ENCODE peak calls at places on chromosome X, in nine cellular contexts. W is pancreas, L is lower leg skin, P is Karpas-422, Y is astrocyte of the spinal cord, O is heart left ventricle, A is body of pancreas, B is bronchial epithelial cell, K is heart right ventricle. G is an unnamed sample.

GRCh38 chrX:53287493-53288138 is 6.2 kb upstream of the IQSEC2 start:
- DNase-seq in P (no peak), O (peak), W (peak), K (peak), L (peak), B (peak), Y (peak), A (peak), G (peak)

GRCh38 chrX:96713303-96713702 is 28.7 kb downstream of the DIAPH2 start:
- DNase-seq in B (no peak), W (no peak), K (no peak), O (no peak), P (no peak), L (no peak), Y (no peak), A (no peak), G (no peak)

GRCh38 chrX:154805696-154806091 is 409 bp upstream of the MPP1 start:
- DNase-seq in L (no peak), K (no peak), W (no peak), B (peak), O (no peak), Y (peak), A (no peak), P (no peak), G (no peak)

GRCh38 chrX:27598312-27598711 is 8.2 kb downstream of the DCAF8L2 start:
- DNase-seq in O (no peak), B (peak), L (no peak), A (no peak), Y (no peak), K (peak), W (no peak), P (no peak), G (no peak)

GRCh38 chrX:124256209-124256608 is 76.3 kb upstream of the TEX13D start:
- DNase-seq in L (no peak), P (no peak), A (peak), Y (peak), O (no peak), K (no peak), B (no peak), W (no peak), G (no peak)

GRCh38 chrX:7985568-7985967 is 58.4 kb upstream of the PNPLA4 start:
- DNase-seq in W (no peak), Y (peak), L (no peak), K (no peak), O (no peak), B (peak), A (no peak), P (no peak), G (no peak)

GRCh38 chrX:139200793-139201192 is 329.7 kb upstream of the F9 start:
- DNase-seq in O (no peak), P (no peak), Y (peak), K (no peak), B (peak), W (no peak), A (no peak), L (no peak), G (no peak)

GRCh38 chrX:46642145-46642544 is 68.6 kb downstream of the CHST7 start:
- DNase-seq in L (no peak), A (peak), B (no peak), W (no peak), K (peak), Y (peak), P (peak), O (no peak), G (peak)

DNA sequence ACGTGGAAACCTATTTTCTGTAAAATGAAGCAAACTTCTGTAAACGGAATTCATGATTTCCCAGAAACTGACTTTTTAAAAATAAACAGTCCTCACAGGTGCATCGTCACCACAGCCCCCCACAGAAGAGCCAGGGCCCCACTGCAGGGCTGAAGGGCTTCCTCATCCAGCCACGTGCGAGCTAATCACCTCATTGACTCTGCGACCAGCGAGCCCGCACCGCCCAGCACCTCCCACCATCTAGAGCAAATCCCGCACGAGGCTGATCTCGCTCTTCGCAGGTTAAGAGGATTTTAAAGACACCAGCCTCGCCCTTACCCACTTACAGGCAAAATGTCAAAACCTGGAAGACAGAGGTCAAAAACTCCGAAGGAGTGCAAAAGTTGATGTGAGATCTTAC is 14.8 kb downstream of the PPP2R3B start:
- DNase-seq in P (peak), O (no peak), B (no peak), W (no peak), L (no peak), K (no peak), Y (no peak), A (no peak), G (no peak)
- H3K4me3 ChIP-seq in P (no peak), O (no peak), B (no peak), W (no peak), L (no peak), K (peak), Y (no peak), A (no peak), G (no peak)

GRCh38 chrX:6574762-6575161 is 39.8 kb upstream of the VCX3A start:
- DNase-seq in A (no peak), L (no peak), K (no peak), O (no peak), P (peak), B (no peak), Y (no peak), W (no peak), G (peak)
- H3K4me3 ChIP-seq in A (no peak), L (no peak), K (no peak), O (no peak), P (no peak), B (no peak), Y (no peak), W (no peak), G (no peak)

GRCh38 chrX:42128020-42128419 is 204.7 kb upstream of the CASK start:
- DNase-seq in W (no peak), P (no peak), K (no peak), A (no peak), O (no peak), B (no peak), L (no peak), Y (no peak), G (no peak)

GRCh38 chrX:42128587-42128986 is 205.2 kb upstream of the CASK start:
- DNase-seq in P (no peak), Y (no peak), L (no peak), O (no peak), W (no peak), K (no peak), A (no peak), B (no peak), G (no peak)

GRCh38 chrX:42129541-42129940 is 206.2 kb upstream of the CASK start:
- DNase-seq in P (no peak), A (no peak), O (no peak), Y (no peak), W (no peak), L (no peak), K (no peak), B (no peak), G (no peak)

GRCh38 chrX:42127563-42127962 is 204.2 kb upstream of the CASK start:
- DNase-seq in B (no peak), K (no peak), Y (no peak), W (no peak), A (no peak), P (no peak), O (no peak), L (no peak), G (no peak)

DNA sequence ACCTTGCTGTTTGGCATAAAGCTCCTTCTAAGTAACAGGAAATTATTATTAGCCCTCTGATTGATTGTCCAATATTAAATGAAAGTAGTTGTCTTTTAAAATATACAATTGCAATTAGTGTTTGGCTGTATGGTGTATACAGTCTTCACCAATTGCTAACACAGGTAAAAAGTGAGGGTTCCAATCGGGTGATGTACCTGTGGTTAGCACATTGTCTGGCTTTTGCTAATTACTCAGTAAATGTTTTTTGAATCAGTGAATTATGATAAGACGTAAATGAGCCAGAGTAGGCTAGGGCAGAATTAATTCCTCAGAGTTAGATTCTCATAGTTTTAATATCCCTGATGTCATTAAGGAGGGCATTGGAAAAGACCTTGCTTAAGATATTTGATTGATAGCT is 205.7 kb upstream of the CASK start:
- DNase-seq in W (no peak), P (no peak), L (no peak), A (no peak), Y (no peak), B (no peak), O (no peak), K (no peak), G (no peak)
- H3K4me3 ChIP-seq in W (no peak), P (no peak), L (no peak), A (no peak), Y (no peak), B (no peak), O (no peak), K (no peak), G (no peak)

GRCh38 chrX:38850807-38851533 is 49.7 kb downstream of the MID1IP1 start:
- DNase-seq in W (no peak), O (no peak), L (no peak), B (no peak), P (no peak), Y (no peak), K (no peak), A (no peak), G (no peak)
- H3K4me3 ChIP-seq in W (no peak), O (no peak), L (no peak), B (no peak), P (no peak), Y (no peak), K (no peak), A (no peak), G (no peak)

GRCh38 chrX:73562986-73563739 is at the start of gene CHIC1:
- DNase-seq in K (peak), O (peak), A (peak), B (peak), P (peak), Y (peak), W (peak), L (peak), G (peak)

GRCh38 chrX:73556159-73556558 is 6.8 kb upstream of the CHIC1 start:
- DNase-seq in P (no peak), B (no peak), O (no peak), W (no peak), K (no peak), Y (no peak), L (no peak), A (no peak), G (no peak)

GRCh38 chrX:73563740-73564073 is 710 bp downstream of the CHIC1 start:
- DNase-seq in B (peak), O (no peak), L (no peak), K (no peak), Y (peak), P (no peak), W (no peak), A (no peak), G (peak)

GRCh38 chrX:73562458-73562857 is 539 bp upstream of the CHIC1 start:
- DNase-seq in O (no peak), L (no peak), Y (no peak), P (peak), K (no peak), W (no peak), B (peak), A (no peak), G (no peak)

GRCh38 chrX:73561791-73562190 is 1.2 kb upstream of the CHIC1 start:
- DNase-seq in K (no peak), P (no peak), L (no peak), A (no peak), Y (peak), O (no peak), W (no peak), B (no peak), G (no peak)
- H3K4me3 ChIP-seq in K (no peak), P (peak), L (no peak), A (no peak), Y (no peak), O (no peak), W (no peak), B (no peak), G (no peak)

DNA sequence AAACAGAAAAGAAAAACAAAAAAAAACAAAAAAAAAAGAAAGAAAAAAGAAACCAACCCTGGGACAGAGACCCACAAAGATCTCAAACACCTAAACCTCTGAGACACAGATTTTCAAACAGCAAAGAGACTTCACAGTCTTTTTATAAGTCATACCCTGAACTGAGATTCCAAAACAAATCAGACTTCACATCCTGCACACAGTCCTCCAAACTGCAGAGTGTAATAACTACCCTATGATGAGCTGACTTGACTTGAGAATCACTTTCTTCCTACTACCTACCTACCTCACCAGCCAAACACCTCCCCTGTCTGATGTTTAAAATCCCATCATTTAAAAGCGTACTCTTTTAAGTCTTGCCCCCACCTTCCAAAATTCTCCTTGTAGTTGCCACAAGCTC is 25.2 kb upstream of the GLOD5 start:
- DNase-seq in W (no peak), Y (no peak), B (no peak), A (no peak), O (no peak), K (no peak), L (no peak), P (no peak), G (no peak)
- H3K4me3 ChIP-seq in W (no peak), Y (peak), B (no peak), A (no peak), O (no peak), K (no peak), L (no peak), P (peak), G (peak)

GRCh38 chrX:153644356-153645125 is 2.5 kb upstream of the DUSP9 start:
- DNase-seq in K (no peak), Y (no peak), L (peak), W (peak), P (no peak), A (no peak), O (peak), B (no peak), G (no peak)
- H3K4me3 ChIP-seq in K (no peak), Y (no peak), L (no peak), W (no peak), P (no peak), A (no peak), O (no peak), B (no peak), G (peak)

GRCh38 chrX:38563006-38563405 is 1.7 kb downstream of the TSPAN7 start:
- DNase-seq in A (no peak), Y (no peak), L (no peak), O (no peak), K (no peak), P (no peak), B (no peak), W (no peak), G (no peak)
- H3K4me3 ChIP-seq in A (no peak), Y (no peak), L (no peak), O (peak), K (peak), P (no peak), B (peak), W (peak), G (peak)

GRCh38 chrX:109362101-109362500 is 119.8 kb downstream of the GUCY2F start:
- DNase-seq in P (no peak), L (no peak), K (no peak), W (no peak), B (peak), A (no peak), Y (no peak), O (no peak), G (no peak)
- H3K4me3 ChIP-seq in P (no peak), L (no peak), K (no peak), W (no peak), B (no peak), A (no peak), Y (no peak), O (no peak), G (no peak)

G was measured in Jurkat, Clone E6-1.